ENCODE peak calls at places on chromosomes 3 and 15, in nine cellular contexts. F, K, T, Z, G, H, J, M and C are unnamed samples.

GRCh38 chr3:124217542-124217941 is 225.6 kb upstream of the ROPN1 start:
- DNase-seq in K (peak; percentile 67), T (peak; percentile 58), Z (peak; percentile 87), F (no peak), H (peak; percentile 20), G (peak; percentile 9), J (peak; percentile 12), M (no peak), C (peak; percentile 24)

GRCh38 chr3:122680381-122681293 is at the start of gene PARP14:
- DNase-seq in H (peak; percentile 79), J (peak; percentile 83), M (no peak), G (peak; percentile 35), Z (peak; percentile 60), K (peak; percentile 74), F (peak; percentile 73), T (peak; percentile 66), C (peak; percentile 69)

GRCh38 chr3:39407773-39408492 is 1.4 kb downstream of the RPSA start:
- DNase-seq in H (no peak), J (no peak), T (no peak), M (no peak), F (no peak), K (peak; percentile 65), Z (no peak), G (no peak), C (no peak)

GRCh38 chr15:64753419-64754185 is 21.8 kb downstream of the RBPMS2 start:
- DNase-seq in F (no peak), J (peak; percentile 53), K (no peak), T (no peak), M (no peak), H (peak; percentile 66), G (no peak), Z (no peak), C (peak; percentile 43)

GRCh38 chr15:29854413-29854812 is 32.1 kb upstream of the TJP1 start:
- DNase-seq in M (no peak), J (no peak), G (no peak), K (no peak), F (no peak), H (no peak), Z (no peak), T (peak; percentile 38), C (no peak)

GRCh38 chr3:29827756-29828155 is 546.9 kb downstream of the RBMS3 start:
- DNase-seq in F (no peak), M (no peak), H (no peak), K (peak; percentile 12), G (no peak), T (no peak), J (no peak), Z (no peak), C (no peak)

GRCh38 chr15:57327985-57328471 is 48.3 kb upstream of the CGNL1 start:
- DNase-seq in K (peak; percentile 95), Z (no peak), G (no peak), M (no peak), F (no peak), J (no peak), T (no peak), H (no peak), C (no peak)

GRCh38 chr15:27725733-27726132 is 373.4 kb downstream of the OCA2 start:
- DNase-seq in M (no peak), T (no peak), H (no peak), F (no peak), K (no peak), Z (no peak), J (no peak), G (no peak), C (no peak)

GRCh38 chr3:37751967-37752660 is 109.6 kb upstream of the CTDSPL start:
- DNase-seq in F (no peak), H (no peak), Z (no peak), G (no peak), J (peak; percentile 41), M (no peak), T (no peak), K (no peak), C (no peak)

GRCh38 chr3:50370594-50370993 is 11.3 kb upstream of the TMEM115 start:
- DNase-seq in F (no peak), T (no peak), J (no peak), H (no peak), Z (peak; percentile 62), G (no peak), K (no peak), M (no peak), C (no peak)

GRCh38 chr3:50435382-50435781 is 68.1 kb downstream of the CACNA2D2 start:
- DNase-seq in M (no peak), H (no peak), F (no peak), Z (no peak), J (no peak), K (no peak), G (no peak), T (no peak), C (no peak)

GRCh38 chr15:33324609-33325008 is 13.8 kb downstream of the RYR3 start:
- DNase-seq in T (no peak), F (no peak), K (no peak), H (no peak), M (no peak), J (no peak), Z (no peak), G (no peak), C (no peak)

GRCh38 chr15:33328105-33328504 is 17.3 kb downstream of the RYR3 start:
- DNase-seq in T (no peak), M (no peak), K (no peak), F (no peak), Z (peak; percentile 12), J (no peak), G (no peak), H (no peak), C (no peak)

GRCh38 chr15:33326908-33327307 is 16.1 kb downstream of the RYR3 start:
- DNase-seq in H (no peak), F (no peak), G (no peak), K (no peak), T (no peak), J (no peak), Z (no peak), M (no peak), C (no peak)

GRCh38 chr15:33330931-33331330 is 20.2 kb downstream of the RYR3 start:
- DNase-seq in F (no peak), G (no peak), Z (no peak), J (no peak), T (no peak), H (no peak), M (no peak), K (no peak), C (no peak)

DNA sequence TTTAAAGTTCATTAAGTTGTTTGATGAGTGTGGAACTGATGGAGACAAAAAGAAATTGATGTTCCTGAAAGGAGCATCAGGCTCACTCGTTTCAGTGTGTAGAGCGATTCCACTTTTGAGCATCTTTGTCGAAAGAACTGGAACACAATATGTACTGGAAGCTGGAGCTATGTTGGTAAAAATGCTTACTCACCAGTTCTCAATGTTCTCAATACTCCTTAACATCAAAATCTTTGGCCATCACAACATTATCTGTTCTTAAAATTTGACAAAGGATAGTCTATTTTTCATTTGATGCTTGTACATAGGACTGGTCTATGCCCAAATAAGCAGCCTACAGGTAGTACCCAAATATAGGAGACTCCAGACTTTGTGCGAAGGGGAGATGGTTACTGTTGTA is 18.7 kb downstream of the RYR3 start:
- DNase-seq in T (no peak), K (no peak), J (no peak), G (no peak), Z (no peak), F (no peak), H (no peak), M (no peak), C (no peak)
- TF ChIP-seq CTCF in T (no peak), K (no peak), J (no peak), G (no peak), Z (no peak), F (no peak), H (no peak), M (no peak), C (no peak)

GRCh38 chr3:45055032-45055410 is 28.9 kb downstream of the CLEC3B start:
- DNase-seq in H (no peak), J (no peak), M (no peak), T (peak; percentile 30), K (peak; percentile 87), F (no peak), Z (no peak), G (no peak), C (no peak)

GRCh38 chr3:45056608-45057301 is 30.7 kb downstream of the CLEC3B start:
- DNase-seq in H (no peak), M (no peak), K (no peak), G (no peak), Z (no peak), F (no peak), T (no peak), J (no peak), C (no peak)

GRCh38 chr3:45054196-45054857 is 28.2 kb downstream of the CLEC3B start:
- DNase-seq in M (no peak), Z (no peak), J (no peak), H (no peak), F (no peak), G (no peak), T (no peak), K (peak; percentile 93), C (no peak)

GRCh38 chr3:45057557-45057956 is 31.5 kb downstream of the CLEC3B start:
- DNase-seq in Z (no peak), J (no peak), H (no peak), F (no peak), G (no peak), K (no peak), T (no peak), M (no peak), C (no peak)

DNA sequence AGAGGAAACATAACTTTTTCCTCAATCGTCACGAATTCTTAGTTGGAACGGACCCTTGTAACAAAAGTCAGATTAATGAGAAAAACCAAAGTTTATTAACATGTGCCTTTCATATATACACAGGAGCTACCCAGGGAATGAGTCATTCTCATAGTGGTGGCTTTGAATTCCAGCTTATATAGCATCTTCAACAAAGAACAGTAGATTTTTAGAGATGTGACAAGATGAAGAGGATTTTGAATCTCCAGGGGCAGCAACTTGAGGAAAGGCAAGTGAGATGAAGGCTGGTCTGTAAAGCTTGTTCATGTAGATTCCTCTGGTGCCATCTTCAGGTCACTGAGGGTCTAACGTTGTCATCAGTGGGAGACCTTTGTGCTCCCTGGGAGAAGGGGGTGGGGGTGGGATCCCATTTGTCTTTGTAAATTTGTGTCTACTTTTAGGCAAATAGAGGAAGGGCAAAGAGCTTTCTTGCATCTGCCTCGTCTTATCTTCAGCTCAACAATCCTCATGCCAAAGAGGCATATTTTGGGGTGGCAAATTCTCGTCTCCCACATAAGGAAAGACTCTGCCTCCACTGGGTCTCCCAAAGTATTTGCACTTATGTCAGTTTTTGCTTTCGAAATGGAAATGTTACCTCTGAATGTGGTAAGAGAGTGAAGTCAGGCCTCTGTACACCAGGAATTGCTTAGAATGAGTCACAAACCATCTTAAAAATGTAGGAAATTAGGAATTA is 29.5 kb downstream of the CLEC3B start:
- DNase-seq in T (no peak), H (no peak), M (no peak), K (peak; percentile 75), J (no peak), F (no peak), G (peak; percentile 23), Z (peak; percentile 69), C (peak; percentile 47)
- TF ChIP-seq CTCF in T (no peak), H (no peak), M (no peak), K (no peak), J (peak; percentile 40), F (no peak), G (peak; percentile 6), Z (peak; percentile 56), C (peak; percentile 44)

GRCh38 chr3:173529062-173529711 is 131.6 kb downstream of the NLGN1 start:
- DNase-seq in M (no peak), G (no peak), F (no peak), T (peak; percentile 13), J (peak; percentile 3), K (no peak), Z (peak; percentile 67), H (peak; percentile 5), C (peak; percentile 5)
- TF ChIP-seq CTCF in M (no peak), G (peak; percentile 24), F (no peak), T (peak; percentile 46), J (peak; percentile 77), K (peak; percentile 22), Z (peak; percentile 78), H (peak; percentile 12), C (peak; percentile 41)

GRCh38 chr3:72265250-72265649 is 480.3 kb upstream of the PROK2 start:
- DNase-seq in Z (peak; percentile 46), T (no peak), H (no peak), F (no peak), G (no peak), M (no peak), K (peak; percentile 56), J (no peak), C (no peak)
- TF ChIP-seq CTCF in Z (peak; percentile 46), T (no peak), H (peak; percentile 8), F (peak; percentile 16), G (peak; percentile 13), M (no peak), K (peak; percentile 40), J (peak; percentile 36), C (peak; percentile 43)